ENCODE peak calls at places on chromosomes 11 and 22, in eight cellular contexts. O, Y, E, W, K, Z, A and T are unnamed samples.

GRCh38 chr11:40293655-40294342 is 1165.7 kb downstream of the LRRC4C start:
- DNase-seq in O (peak; percentile 93), Y (peak; percentile 53), E (peak; percentile 85), W (peak; percentile 94), K (peak; percentile 75), Z (peak; percentile 94), A (no peak), T (peak; percentile 96)

GRCh38 chr11:1233351-1234053 is 10.6 kb downstream of the MUC5B start:
- DNase-seq in O (no peak), Y (no peak), E (no peak), W (no peak), K (peak; percentile 2), Z (no peak), A (no peak), T (no peak)

GRCh38 chr22:42263944-42264343 is 6.5 kb downstream of the TCF20 start:
- DNase-seq in O (no peak), Y (no peak), E (no peak), W (no peak), K (no peak), Z (no peak), A (no peak), T (no peak)

GRCh38 chr11:45477588-45477987 is 187.8 kb downstream of the CHST1 start:
- DNase-seq in O (no peak), Y (no peak), E (peak; percentile 44), W (no peak), K (no peak), Z (no peak), A (no peak), T (no peak)

GRCh38 chr11:11661356-11662040 is 39.7 kb upstream of the GALNT18 start:
- DNase-seq in O (no peak), Y (no peak), E (no peak), W (no peak), K (no peak), Z (peak; percentile 22), A (no peak), T (peak; percentile 59)

GRCh38 chr11:44955019-44955738 is 4.5 kb upstream of the TP53I11 start:
- DNase-seq in O (peak; percentile 63), Y (no peak), E (peak; percentile 90), W (peak; percentile 82), K (peak; percentile 71), Z (no peak), A (no peak), T (peak; percentile 57)

GRCh38 chr22:36289406-36289870 is 36.5 kb downstream of the APOL1 start:
- DNase-seq in O (no peak), Y (no peak), E (peak; percentile 70), W (no peak), K (no peak), Z (no peak), A (no peak), T (no peak)

GRCh38 chr22:29003552-29003951 is 58.1 kb downstream of the C22orf31 start:
- DNase-seq in O (no peak), Y (no peak), E (no peak), W (no peak), K (no peak), Z (no peak), A (no peak), T (no peak)

GRCh38 chr11:125141686-125142535 is 22.6 kb upstream of the PKNOX2 start:
- DNase-seq in O (peak; percentile 23), Y (no peak), E (no peak), W (peak; percentile 67), K (peak; percentile 84), Z (peak; percentile 94), A (peak; percentile 52), T (peak; percentile 80)

GRCh38 chr11:69638941-69639681 is 1.8 kb upstream of the CCND1 start:
- DNase-seq in O (peak; percentile 98), Y (peak; percentile 37), E (peak; percentile 98), W (peak; percentile 93), K (peak; percentile 91), Z (peak; percentile 99), A (no peak), T (peak; percentile 99)

GRCh38 chr22:26601726-26602125 is 11.8 kb upstream of the TPST2 start:
- DNase-seq in O (no peak), Y (no peak), E (no peak), W (no peak), K (no peak), Z (no peak), A (no peak), T (no peak)

GRCh38 chr11:134995746-134996145 is 583.7 kb upstream of the B3GAT1 start:
- DNase-seq in O (no peak), Y (no peak), E (no peak), W (no peak), K (no peak), Z (peak; percentile 70), A (no peak), T (no peak)

GRCh38 chr22:45164217-45165123 is 745 bp downstream of the NUP50 start:
- DNase-seq in O (no peak), Y (no peak), E (peak; percentile 84), W (peak; percentile 16), K (peak; percentile 47), Z (peak; percentile 45), A (peak; percentile 18), T (peak; percentile 60)

GRCh38 chr22:32557424-32557823 is 82.8 kb downstream of the FBXO7 start:
- DNase-seq in O (no peak), Y (no peak), E (no peak), W (no peak), K (no peak), Z (no peak), A (no peak), T (peak; percentile 55)

GRCh38 chr11:36763187-36763586 is 165.2 kb upstream of the RAG2 start:
- DNase-seq in O (no peak), Y (no peak), E (no peak), W (no peak), K (no peak), Z (no peak), A (no peak), T (peak; percentile 29)

GRCh38 chr22:38240734-38241252 is 32.0 kb downstream of the TMEM184B start:
- DNase-seq in O (peak; percentile 95), Y (peak; percentile 37), E (no peak), W (peak; percentile 63), K (peak; percentile 50), Z (peak; percentile 86), A (no peak), T (peak; percentile 33)

GRCh38 chr11:74460481-74461154 is 6.7 kb downstream of the KCNE3 start:
- DNase-seq in O (no peak), Y (no peak), E (no peak), W (peak; percentile 46), K (no peak), Z (peak; percentile 17), A (no peak), T (no peak)

GRCh38 chr22:50567721-50568252 is 5.1 kb upstream of the SYCE3 start:
- DNase-seq in O (no peak), Y (no peak), E (no peak), W (no peak), K (no peak), Z (no peak), A (no peak), T (no peak)

GRCh38 chr11:118003021-118003423 is 16.8 kb downstream of the IL10RA start:
- DNase-seq in O (no peak), Y (no peak), E (no peak), W (no peak), K (no peak), Z (no peak), A (no peak), T (no peak)

GRCh38 chr22:46914916-46915894 is 152.8 kb downstream of the TBC1D22A start:
- DNase-seq in O (no peak), Y (no peak), E (no peak), W (no peak), K (no peak), Z (no peak), A (no peak), T (no peak)

GRCh38 chr11:16297332-16297731 is 59.0 kb downstream of the SOX6 start:
- DNase-seq in O (no peak), Y (no peak), E (no peak), W (no peak), K (no peak), Z (no peak), A (no peak), T (no peak)

GRCh38 chr22:39960791-39961746 is 872 bp downstream of the TMA7B start:
- DNase-seq in O (peak; percentile 99), Y (no peak), E (no peak), W (peak; percentile 43), K (no peak), Z (no peak), A (peak; percentile 36), T (no peak)

GRCh38 chr22:24481641-24482040 is 13.5 kb upstream of the UPB1 start:
- DNase-seq in O (no peak), Y (no peak), E (no peak), W (no peak), K (no peak), Z (no peak), A (no peak), T (no peak)

GRCh38 chr11:134854391-134854991 is 442.4 kb upstream of the B3GAT1 start:
- DNase-seq in O (no peak), Y (no peak), E (no peak), W (no peak), K (no peak), Z (no peak), A (no peak), T (no peak)

GRCh38 chr22:22043296-22044078 is 60.9 kb upstream of the TOP3B start:
- DNase-seq in O (no peak), Y (no peak), E (no peak), W (no peak), K (no peak), Z (no peak), A (no peak), T (no peak)

GRCh38 chr22:26172389-26172990 is 3.2 kb downstream of the SEZ6L start:
- DNase-seq in O (peak; percentile 2), Y (peak; percentile 9), E (no peak), W (peak; percentile 39), K (peak; percentile 74), Z (peak; percentile 87), A (no peak), T (peak; percentile 64)

GRCh38 chr11:86369668-86370067 is 5.0 kb upstream of the CCDC81 start:
- DNase-seq in O (no peak), Y (no peak), E (no peak), W (no peak), K (no peak), Z (no peak), A (no peak), T (no peak)

GRCh38 chr22:39349967-39350802 is at the start of gene SYNGR1:
- DNase-seq in O (no peak), Y (no peak), E (no peak), W (peak; percentile 39), K (peak; percentile 20), Z (peak; percentile 44), A (no peak), T (no peak)

GRCh38 chr11:75072582-75072981 is 24.1 kb downstream of the OR2AT4 start:
- DNase-seq in O (no peak), Y (no peak), E (no peak), W (no peak), K (no peak), Z (peak; percentile 29), A (no peak), T (no peak)